ENCODE peak calls at places on chromosomes 11 and 22, in eight cellular contexts. M is right cardiac atrium; N is iPS-NIHi11; C is CD4-positive, CD25-positive, alpha-beta regulatory T cell; L is BJ; O is stimulated activated CD4-positive, alpha-beta T cell treated with anti-CD3 and anti-CD28 coated beads, Interleukin-4, amount 100 ng/mL, for 4 hours; E is NCI-H1417; F is fibroblast of pulmonary artery. Z is an unnamed sample.

GRCh38 chr11:16839821-16840220 is 101.4 kb downstream of the C11orf58 start:
- DNase-seq in L (no peak), F (peak), E (no peak), C (no peak), O (no peak), M (no peak), N (no peak), Z (no peak)

GRCh38 chr11:6545917-6546605 is 49.0 kb downstream of the DNHD1 start:
- DNase-seq in E (no peak), M (peak), O (no peak), N (no peak), C (no peak), F (no peak), L (no peak), Z (no peak)

GRCh38 chr22:25235547-25236290 is 16.3 kb downstream of the CRYBB2 start:
- DNase-seq in M (peak), C (peak), F (peak), N (peak), E (peak), L (no peak), O (peak), Z (peak)

GRCh38 chr22:37396488-37397084 is 30.7 kb downstream of the ELFN2 start:
- DNase-seq in C (no peak), L (no peak), F (no peak), E (no peak), O (no peak), M (no peak), N (no peak), Z (no peak)

GRCh38 chr22:27747396-27748256 is 53.9 kb downstream of the MN1 start:
- DNase-seq in L (no peak), F (peak), C (no peak), O (no peak), M (no peak), E (no peak), N (no peak), Z (no peak)

GRCh38 chr11:61958590-61958989 is 8.4 kb downstream of the BEST1 start:
- DNase-seq in O (no peak), F (no peak), E (no peak), M (no peak), L (no peak), N (no peak), C (no peak), Z (no peak)

GRCh38 chr11:16788141-16789060 is 50.0 kb downstream of the C11orf58 start:
- DNase-seq in C (peak), L (no peak), M (peak), F (peak), O (peak), E (peak), N (peak), Z (peak)

GRCh38 chr11:13486926-13487660 is 8.7 kb downstream of the PTH start:
- DNase-seq in O (peak), M (peak), C (peak), F (peak), N (peak), L (no peak), E (peak), Z (peak)

GRCh38 chr11:133243832-133244231 is 288.5 kb downstream of the OPCML start:
- DNase-seq in O (no peak), C (no peak), E (no peak), M (no peak), F (no peak), L (no peak), N (peak), Z (no peak)

GRCh38 chr11:106988151-106988806 is 30.0 kb downstream of the GUCY1A2 start:
- DNase-seq in F (peak), N (no peak), O (no peak), C (no peak), L (peak), M (peak), E (no peak), Z (no peak)

Z was measured in naive thymus-derived CD4-positive, alpha-beta T cell.